ENCODE peak calls at places on chromosomes 12 and 14, in nine cellular contexts. One of them, this sample, is unnamed.

GRCh38 chr12:109739747-109740693 is 26.4 kb downstream of the FAM222A start:
- DNase-seq in CD8-positive, alpha-beta memory T cell: no peak
- DNase-seq in progenitor cell of endocrine pancreas: no peak
- DNase-seq in NCI-H345: no peak
- DNase-seq in Ammon's horn: no peak
- DNase-seq in posterior cingulate gyrus: peak
- DNase-seq in epithelial cell of prostate: no peak
- DNase-seq in naive thymus-derived CD4-positive, alpha-beta T cell: no peak
- DNase-seq in AG08396: no peak
- DNase-seq in this sample: no peak

GRCh38 chr14:81430284-81430683 is 30.2 kb upstream of the STON2 start:
- DNase-seq in CD8-positive, alpha-beta memory T cell: no peak
- DNase-seq in progenitor cell of endocrine pancreas: no peak
- DNase-seq in NCI-H345: no peak
- DNase-seq in Ammon's horn: peak
- DNase-seq in posterior cingulate gyrus: no peak
- DNase-seq in epithelial cell of prostate: no peak
- DNase-seq in naive thymus-derived CD4-positive, alpha-beta T cell: no peak
- DNase-seq in AG08396: no peak
- DNase-seq in this sample: no peak

GRCh38 chr14:43735926-43736325 is 771.2 kb downstream of the FSCB start:
- DNase-seq in CD8-positive, alpha-beta memory T cell: no peak
- DNase-seq in progenitor cell of endocrine pancreas: no peak
- DNase-seq in NCI-H345: no peak
- DNase-seq in Ammon's horn: no peak
- DNase-seq in posterior cingulate gyrus: no peak
- DNase-seq in epithelial cell of prostate: no peak
- DNase-seq in naive thymus-derived CD4-positive, alpha-beta T cell: no peak
- DNase-seq in AG08396: no peak
- DNase-seq in this sample: no peak

GRCh38 chr12:41106315-41106714 is 81.8 kb upstream of the PDZRN4 start:
- DNase-seq in CD8-positive, alpha-beta memory T cell: no peak
- DNase-seq in progenitor cell of endocrine pancreas: no peak
- DNase-seq in NCI-H345: no peak
- DNase-seq in Ammon's horn: no peak
- DNase-seq in posterior cingulate gyrus: no peak
- DNase-seq in epithelial cell of prostate: no peak
- DNase-seq in naive thymus-derived CD4-positive, alpha-beta T cell: no peak
- DNase-seq in AG08396: no peak
- DNase-seq in this sample: no peak

GRCh38 chr14:36582011-36582873 is at the start of gene NKX2-8:
- DNase-seq in CD8-positive, alpha-beta memory T cell: no peak
- DNase-seq in progenitor cell of endocrine pancreas: no peak
- DNase-seq in NCI-H345: peak
- DNase-seq in Ammon's horn: no peak
- DNase-seq in posterior cingulate gyrus: no peak
- DNase-seq in epithelial cell of prostate: no peak
- DNase-seq in naive thymus-derived CD4-positive, alpha-beta T cell: no peak
- DNase-seq in AG08396: peak
- DNase-seq in this sample: peak

GRCh38 chr12:95633049-95633545 is 81.8 kb upstream of the USP44 start:
- DNase-seq in CD8-positive, alpha-beta memory T cell: no peak
- DNase-seq in progenitor cell of endocrine pancreas: no peak
- DNase-seq in NCI-H345: no peak
- DNase-seq in Ammon's horn: no peak
- DNase-seq in posterior cingulate gyrus: no peak
- DNase-seq in epithelial cell of prostate: peak
- DNase-seq in naive thymus-derived CD4-positive, alpha-beta T cell: no peak
- DNase-seq in AG08396: peak
- DNase-seq in this sample: peak

GRCh38 chr12:92696240-92696639 is 6.5 kb upstream of the PLEKHG7 start:
- DNase-seq in CD8-positive, alpha-beta memory T cell: no peak
- DNase-seq in progenitor cell of endocrine pancreas: no peak
- DNase-seq in NCI-H345: no peak
- DNase-seq in Ammon's horn: peak
- DNase-seq in posterior cingulate gyrus: peak
- DNase-seq in epithelial cell of prostate: no peak
- DNase-seq in naive thymus-derived CD4-positive, alpha-beta T cell: no peak
- DNase-seq in AG08396: peak
- DNase-seq in this sample: no peak

GRCh38 chr14:64725360-64725815 is 21.2 kb downstream of the PLEKHG3 start:
- DNase-seq in CD8-positive, alpha-beta memory T cell: no peak
- DNase-seq in progenitor cell of endocrine pancreas: no peak
- DNase-seq in NCI-H345: no peak
- DNase-seq in Ammon's horn: no peak
- DNase-seq in posterior cingulate gyrus: peak
- DNase-seq in epithelial cell of prostate: no peak
- DNase-seq in naive thymus-derived CD4-positive, alpha-beta T cell: no peak
- DNase-seq in AG08396: no peak
- DNase-seq in this sample: no peak

GRCh38 chr14:99936056-99936455 is 129.2 kb upstream of the EVL start:
- DNase-seq in CD8-positive, alpha-beta memory T cell: no peak
- DNase-seq in progenitor cell of endocrine pancreas: no peak
- DNase-seq in NCI-H345: no peak
- DNase-seq in Ammon's horn: no peak
- DNase-seq in posterior cingulate gyrus: no peak
- DNase-seq in epithelial cell of prostate: no peak
- DNase-seq in naive thymus-derived CD4-positive, alpha-beta T cell: no peak
- DNase-seq in AG08396: peak
- DNase-seq in this sample: no peak

GRCh38 chr12:92971869-92972524 is 42.9 kb upstream of the EEA1 start:
- DNase-seq in CD8-positive, alpha-beta memory T cell: no peak
- DNase-seq in progenitor cell of endocrine pancreas: no peak
- DNase-seq in NCI-H345: no peak
- DNase-seq in Ammon's horn: no peak
- DNase-seq in posterior cingulate gyrus: no peak
- DNase-seq in epithelial cell of prostate: peak
- DNase-seq in naive thymus-derived CD4-positive, alpha-beta T cell: no peak
- DNase-seq in AG08396: peak
- DNase-seq in this sample: no peak

GRCh38 chr14:56858422-56858821 is 48.1 kb upstream of the OTX2 start:
- DNase-seq in CD8-positive, alpha-beta memory T cell: no peak
- DNase-seq in progenitor cell of endocrine pancreas: no peak
- DNase-seq in NCI-H345: no peak
- DNase-seq in Ammon's horn: no peak
- DNase-seq in posterior cingulate gyrus: no peak
- DNase-seq in epithelial cell of prostate: no peak
- DNase-seq in naive thymus-derived CD4-positive, alpha-beta T cell: no peak
- DNase-seq in AG08396: no peak
- DNase-seq in this sample: peak

GRCh38 chr14:35385042-35385839 is 19.3 kb downstream of the NFKBIA start:
- DNase-seq in CD8-positive, alpha-beta memory T cell: no peak
- DNase-seq in progenitor cell of endocrine pancreas: no peak
- DNase-seq in NCI-H345: peak
- DNase-seq in Ammon's horn: peak
- DNase-seq in posterior cingulate gyrus: peak
- DNase-seq in epithelial cell of prostate: no peak
- DNase-seq in naive thymus-derived CD4-positive, alpha-beta T cell: no peak
- DNase-seq in AG08396: peak
- DNase-seq in this sample: peak

GRCh38 chr14:73633115-73633514 is 11.7 kb upstream of the DNAL1 start:
- DNase-seq in CD8-positive, alpha-beta memory T cell: no peak
- DNase-seq in progenitor cell of endocrine pancreas: no peak
- DNase-seq in NCI-H345: no peak
- DNase-seq in Ammon's horn: no peak
- DNase-seq in posterior cingulate gyrus: no peak
- DNase-seq in epithelial cell of prostate: no peak
- DNase-seq in naive thymus-derived CD4-positive, alpha-beta T cell: no peak
- DNase-seq in AG08396: no peak
- DNase-seq in this sample: no peak

GRCh38 chr12:49059385-49060232 is 985 bp downstream of the KMT2D start:
- DNase-seq in CD8-positive, alpha-beta memory T cell: no peak
- DNase-seq in progenitor cell of endocrine pancreas: peak
- DNase-seq in NCI-H345: no peak
- DNase-seq in Ammon's horn: no peak
- DNase-seq in posterior cingulate gyrus: peak
- DNase-seq in epithelial cell of prostate: no peak
- DNase-seq in naive thymus-derived CD4-positive, alpha-beta T cell: no peak
- DNase-seq in AG08396: peak
- DNase-seq in this sample: peak

GRCh38 chr12:3295648-3296408 is 195.2 kb upstream of the PRMT8 start:
- DNase-seq in CD8-positive, alpha-beta memory T cell: no peak
- DNase-seq in progenitor cell of endocrine pancreas: no peak
- DNase-seq in NCI-H345: no peak
- DNase-seq in Ammon's horn: no peak
- DNase-seq in posterior cingulate gyrus: no peak
- DNase-seq in epithelial cell of prostate: no peak
- DNase-seq in naive thymus-derived CD4-positive, alpha-beta T cell: no peak
- DNase-seq in AG08396: peak
- DNase-seq in this sample: peak

GRCh38 chr14:24243336-24243836 is 963 bp upstream of the TINF2 start:
- DNase-seq in CD8-positive, alpha-beta memory T cell: no peak
- DNase-seq in progenitor cell of endocrine pancreas: no peak
- DNase-seq in NCI-H345: no peak
- DNase-seq in Ammon's horn: no peak
- DNase-seq in posterior cingulate gyrus: peak
- DNase-seq in epithelial cell of prostate: no peak
- DNase-seq in naive thymus-derived CD4-positive, alpha-beta T cell: no peak
- DNase-seq in AG08396: no peak
- DNase-seq in this sample: peak

GRCh38 chr14:89592961-89593360 is 175.9 kb upstream of the FOXN3 start:
- DNase-seq in CD8-positive, alpha-beta memory T cell: no peak
- DNase-seq in progenitor cell of endocrine pancreas: no peak
- DNase-seq in NCI-H345: no peak
- DNase-seq in Ammon's horn: no peak
- DNase-seq in posterior cingulate gyrus: no peak
- DNase-seq in epithelial cell of prostate: no peak
- DNase-seq in naive thymus-derived CD4-positive, alpha-beta T cell: no peak
- DNase-seq in AG08396: no peak
- DNase-seq in this sample: no peak

GRCh38 chr14:24132976-24133375 is 2.5 kb downstream of the FITM1 start:
- DNase-seq in CD8-positive, alpha-beta memory T cell: no peak
- DNase-seq in progenitor cell of endocrine pancreas: no peak
- DNase-seq in NCI-H345: no peak
- DNase-seq in Ammon's horn: no peak
- DNase-seq in posterior cingulate gyrus: no peak
- DNase-seq in epithelial cell of prostate: no peak
- DNase-seq in naive thymus-derived CD4-positive, alpha-beta T cell: no peak
- DNase-seq in AG08396: no peak
- DNase-seq in this sample: no peak

GRCh38 chr14:91416744-91417133 is 881 bp downstream of the CCDC88C start:
- DNase-seq in CD8-positive, alpha-beta memory T cell: no peak
- DNase-seq in progenitor cell of endocrine pancreas: no peak
- DNase-seq in NCI-H345: no peak
- DNase-seq in Ammon's horn: no peak
- DNase-seq in posterior cingulate gyrus: no peak
- DNase-seq in epithelial cell of prostate: no peak
- DNase-seq in naive thymus-derived CD4-positive, alpha-beta T cell: no peak
- DNase-seq in AG08396: no peak
- DNase-seq in this sample: no peak

GRCh38 chr12:23536293-23536692 is 413.2 kb downstream of the SOX5 start:
- DNase-seq in CD8-positive, alpha-beta memory T cell: no peak
- DNase-seq in progenitor cell of endocrine pancreas: no peak
- DNase-seq in NCI-H345: peak
- DNase-seq in Ammon's horn: no peak
- DNase-seq in posterior cingulate gyrus: no peak
- DNase-seq in epithelial cell of prostate: no peak
- DNase-seq in naive thymus-derived CD4-positive, alpha-beta T cell: no peak
- DNase-seq in AG08396: no peak
- DNase-seq in this sample: no peak

GRCh38 chr12:88153959-88154358 is 11.9 kb downstream of the TMTC3 start:
- DNase-seq in CD8-positive, alpha-beta memory T cell: no peak
- DNase-seq in progenitor cell of endocrine pancreas: no peak
- DNase-seq in NCI-H345: no peak
- DNase-seq in Ammon's horn: no peak
- DNase-seq in posterior cingulate gyrus: no peak
- DNase-seq in epithelial cell of prostate: no peak
- DNase-seq in naive thymus-derived CD4-positive, alpha-beta T cell: no peak
- DNase-seq in AG08396: no peak
- DNase-seq in this sample: peak

GRCh38 chr14:50100824-50101223 is 15.5 kb downstream of the VCPKMT start:
- DNase-seq in CD8-positive, alpha-beta memory T cell: no peak
- DNase-seq in progenitor cell of endocrine pancreas: no peak
- DNase-seq in NCI-H345: no peak
- DNase-seq in Ammon's horn: no peak
- DNase-seq in posterior cingulate gyrus: no peak
- DNase-seq in epithelial cell of prostate: no peak
- DNase-seq in naive thymus-derived CD4-positive, alpha-beta T cell: no peak
- DNase-seq in AG08396: no peak
- DNase-seq in this sample: no peak

GRCh38 chr14:68813318-68813838 is 20.5 kb upstream of the ZFP36L1 start:
- DNase-seq in CD8-positive, alpha-beta memory T cell: no peak
- DNase-seq in progenitor cell of endocrine pancreas: no peak
- DNase-seq in NCI-H345: no peak
- DNase-seq in Ammon's horn: no peak
- DNase-seq in posterior cingulate gyrus: no peak
- DNase-seq in epithelial cell of prostate: no peak
- DNase-seq in naive thymus-derived CD4-positive, alpha-beta T cell: no peak
- DNase-seq in AG08396: no peak
- DNase-seq in this sample: no peak

GRCh38 chr14:101002738-101003137 is 99.2 kb upstream of the RTL1 start:
- DNase-seq in CD8-positive, alpha-beta memory T cell: no peak
- DNase-seq in progenitor cell of endocrine pancreas: no peak
- DNase-seq in NCI-H345: no peak
- DNase-seq in Ammon's horn: no peak
- DNase-seq in posterior cingulate gyrus: no peak
- DNase-seq in epithelial cell of prostate: no peak
- DNase-seq in naive thymus-derived CD4-positive, alpha-beta T cell: no peak
- DNase-seq in AG08396: no peak
- DNase-seq in this sample: no peak

GRCh38 chr12:1935700-1936378 is 17.4 kb upstream of the CACNA2D4 start:
- DNase-seq in CD8-positive, alpha-beta memory T cell: no peak
- DNase-seq in progenitor cell of endocrine pancreas: peak
- DNase-seq in NCI-H345: no peak
- DNase-seq in Ammon's horn: peak
- DNase-seq in posterior cingulate gyrus: no peak
- DNase-seq in epithelial cell of prostate: no peak
- DNase-seq in naive thymus-derived CD4-positive, alpha-beta T cell: no peak
- DNase-seq in AG08396: no peak
- DNase-seq in this sample: no peak

GRCh38 chr12:83818888-83819287 is 1093.7 kb downstream of the SLC6A15 start:
- DNase-seq in CD8-positive, alpha-beta memory T cell: no peak
- DNase-seq in progenitor cell of endocrine pancreas: no peak
- DNase-seq in NCI-H345: no peak
- DNase-seq in Ammon's horn: no peak
- DNase-seq in posterior cingulate gyrus: no peak
- DNase-seq in epithelial cell of prostate: peak
- DNase-seq in naive thymus-derived CD4-positive, alpha-beta T cell: no peak
- DNase-seq in AG08396: no peak
- DNase-seq in this sample: peak

GRCh38 chr12:3107954-3108353 is 30.8 kb downstream of the TSPAN9 start:
- DNase-seq in CD8-positive, alpha-beta memory T cell: no peak
- DNase-seq in progenitor cell of endocrine pancreas: no peak
- DNase-seq in NCI-H345: no peak
- DNase-seq in Ammon's horn: no peak
- DNase-seq in posterior cingulate gyrus: no peak
- DNase-seq in epithelial cell of prostate: no peak
- DNase-seq in naive thymus-derived CD4-positive, alpha-beta T cell: no peak
- DNase-seq in AG08396: no peak
- DNase-seq in this sample: no peak

GRCh38 chr14:80206351-80206750 is 5.0 kb downstream of the DIO2 start:
- DNase-seq in CD8-positive, alpha-beta memory T cell: no peak
- DNase-seq in progenitor cell of endocrine pancreas: no peak
- DNase-seq in NCI-H345: no peak
- DNase-seq in Ammon's horn: no peak
- DNase-seq in posterior cingulate gyrus: no peak
- DNase-seq in epithelial cell of prostate: no peak
- DNase-seq in naive thymus-derived CD4-positive, alpha-beta T cell: no peak
- DNase-seq in AG08396: no peak
- DNase-seq in this sample: no peak

GRCh38 chr14:68643673-68644072 is 149.2 kb downstream of the ZFP36L1 start:
- DNase-seq in CD8-positive, alpha-beta memory T cell: no peak
- DNase-seq in progenitor cell of endocrine pancreas: no peak
- DNase-seq in NCI-H345: no peak
- DNase-seq in Ammon's horn: no peak
- DNase-seq in posterior cingulate gyrus: no peak
- DNase-seq in epithelial cell of prostate: no peak
- DNase-seq in naive thymus-derived CD4-positive, alpha-beta T cell: no peak
- DNase-seq in AG08396: no peak
- DNase-seq in this sample: no peak

GRCh38 chr14:77509366-77509765 is 10.8 kb upstream of the ISM2 start:
- DNase-seq in CD8-positive, alpha-beta memory T cell: no peak
- DNase-seq in progenitor cell of endocrine pancreas: no peak
- DNase-seq in NCI-H345: no peak
- DNase-seq in Ammon's horn: no peak
- DNase-seq in posterior cingulate gyrus: no peak
- DNase-seq in epithelial cell of prostate: no peak
- DNase-seq in naive thymus-derived CD4-positive, alpha-beta T cell: no peak
- DNase-seq in AG08396: no peak
- DNase-seq in this sample: no peak